ENCODE peak calls at places on chromosomes 12 and 14, in eight cellular contexts. One of them, this sample, is unnamed.

GRCh38 chr14:63277784-63278183 is 41.0 kb downstream of the GPHB5 start:
- DNase-seq in OCI-LY7: no peak
- DNase-seq in tibial nerve: no peak
- DNase-seq in stomach: no peak
- DNase-seq in body of pancreas: no peak
- DNase-seq in GM12865: no peak
- DNase-seq in AG09309: no peak
- DNase-seq in cardiac muscle cell: no peak
- DNase-seq in this sample: no peak

GRCh38 chr12:79557690-79558315 is 133.0 kb downstream of the PAWR start:
- DNase-seq in OCI-LY7: no peak
- DNase-seq in tibial nerve: no peak
- DNase-seq in stomach: no peak
- DNase-seq in body of pancreas: no peak
- DNase-seq in GM12865: no peak
- DNase-seq in AG09309: peak
- DNase-seq in cardiac muscle cell: peak
- DNase-seq in this sample: no peak

GRCh38 chr14:64303471-64303917 is 9.3 kb upstream of the ESR2 start:
- DNase-seq in OCI-LY7: peak
- DNase-seq in tibial nerve: no peak
- DNase-seq in stomach: no peak
- DNase-seq in body of pancreas: no peak
- DNase-seq in GM12865: peak
- DNase-seq in AG09309: peak
- DNase-seq in cardiac muscle cell: peak
- DNase-seq in this sample: no peak

GRCh38 chr12:90909069-90909676 is 45.8 kb downstream of the CCER1 start:
- DNase-seq in OCI-LY7: peak
- DNase-seq in tibial nerve: no peak
- DNase-seq in stomach: no peak
- DNase-seq in body of pancreas: peak
- DNase-seq in GM12865: peak
- DNase-seq in AG09309: no peak
- DNase-seq in cardiac muscle cell: peak
- DNase-seq in this sample: no peak

GRCh38 chr14:68520637-68521556 is 272.0 kb downstream of the ZFP36L1 start:
- DNase-seq in OCI-LY7: no peak
- DNase-seq in tibial nerve: no peak
- DNase-seq in stomach: peak
- DNase-seq in body of pancreas: peak
- DNase-seq in GM12865: no peak
- DNase-seq in AG09309: no peak
- DNase-seq in cardiac muscle cell: no peak
- DNase-seq in this sample: peak

GRCh38 chr14:37131205-37131604 is 41.2 kb downstream of the SLC25A21 start:
- DNase-seq in OCI-LY7: no peak
- DNase-seq in tibial nerve: no peak
- DNase-seq in stomach: no peak
- DNase-seq in body of pancreas: no peak
- DNase-seq in GM12865: no peak
- DNase-seq in AG09309: no peak
- DNase-seq in cardiac muscle cell: no peak
- DNase-seq in this sample: no peak

GRCh38 chr14:94144765-94145164 is 15.4 kb upstream of the IFI27L2 start:
- DNase-seq in OCI-LY7: no peak
- DNase-seq in tibial nerve: no peak
- DNase-seq in stomach: no peak
- DNase-seq in body of pancreas: no peak
- DNase-seq in GM12865: no peak
- DNase-seq in AG09309: no peak
- DNase-seq in cardiac muscle cell: no peak
- DNase-seq in this sample: no peak

GRCh38 chr14:80636071-80636470 is 305.5 kb downstream of the CEP128 start:
- DNase-seq in OCI-LY7: peak
- DNase-seq in tibial nerve: no peak
- DNase-seq in stomach: no peak
- DNase-seq in body of pancreas: no peak
- DNase-seq in GM12865: peak
- DNase-seq in AG09309: no peak
- DNase-seq in cardiac muscle cell: peak
- DNase-seq in this sample: no peak

GRCh38 chr12:24695657-24696329 is 253.1 kb downstream of the BCAT1 start:
- DNase-seq in OCI-LY7: no peak
- DNase-seq in tibial nerve: no peak
- DNase-seq in stomach: no peak
- DNase-seq in body of pancreas: no peak
- DNase-seq in GM12865: no peak
- DNase-seq in AG09309: no peak
- DNase-seq in cardiac muscle cell: peak
- DNase-seq in this sample: no peak

GRCh38 chr14:74955229-74955999 is at the start of gene PGF:
- DNase-seq in OCI-LY7: no peak
- DNase-seq in tibial nerve: peak
- DNase-seq in stomach: peak
- DNase-seq in body of pancreas: peak
- DNase-seq in GM12865: no peak
- DNase-seq in AG09309: no peak
- DNase-seq in cardiac muscle cell: peak
- DNase-seq in this sample: no peak

GRCh38 chr14:99936738-99937474 is 128.3 kb upstream of the EVL start:
- DNase-seq in OCI-LY7: no peak
- DNase-seq in tibial nerve: no peak
- DNase-seq in stomach: no peak
- DNase-seq in body of pancreas: no peak
- DNase-seq in GM12865: peak
- DNase-seq in AG09309: no peak
- DNase-seq in cardiac muscle cell: no peak
- DNase-seq in this sample: no peak

GRCh38 chr12:116492703-116493324 is 66.4 kb upstream of the MAP1LC3B2 start:
- DNase-seq in OCI-LY7: no peak
- DNase-seq in tibial nerve: no peak
- DNase-seq in stomach: no peak
- DNase-seq in body of pancreas: no peak
- DNase-seq in GM12865: peak
- DNase-seq in AG09309: peak
- DNase-seq in cardiac muscle cell: peak
- DNase-seq in this sample: no peak

DNA sequence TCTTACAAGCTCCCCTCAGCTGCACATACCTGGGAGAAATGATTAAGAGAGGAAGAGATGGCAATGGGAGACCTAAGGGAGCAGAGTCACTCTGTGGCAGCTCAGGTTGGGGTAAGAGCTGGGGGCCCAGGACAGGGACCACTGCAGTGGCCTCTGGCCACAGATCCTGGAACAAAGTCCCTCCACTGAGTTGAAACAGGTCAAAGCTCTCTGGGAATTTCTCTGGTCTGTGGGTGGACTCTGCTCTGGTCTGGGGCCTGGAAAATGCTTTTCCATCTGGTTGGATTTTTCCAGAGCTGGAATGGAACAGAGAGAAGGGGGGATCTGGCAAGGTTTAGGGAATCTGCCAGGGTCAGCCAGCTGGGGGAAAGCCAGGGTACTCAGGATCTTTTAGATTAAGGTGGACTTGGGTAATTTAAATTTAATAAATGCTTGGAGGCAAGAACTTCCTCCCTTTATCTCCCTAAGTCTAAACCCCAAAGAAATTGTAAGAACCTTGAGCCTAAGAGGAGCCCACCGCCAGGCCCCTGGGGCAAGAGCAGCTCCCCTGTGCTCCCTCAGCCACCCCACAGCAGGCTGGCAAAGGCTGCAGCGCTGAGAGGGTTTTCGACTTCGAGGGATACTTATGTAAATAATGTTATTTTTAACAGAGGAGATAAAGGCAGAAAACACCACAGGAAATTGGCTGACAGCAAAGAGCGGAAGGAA is 3.7 kb downstream of the HOXC10 start:
- DNase-seq in OCI-LY7: no peak
- DNase-seq in tibial nerve: no peak
- DNase-seq in stomach: no peak
- DNase-seq in body of pancreas: no peak
- DNase-seq in GM12865: no peak
- DNase-seq in AG09309: no peak
- DNase-seq in cardiac muscle cell: no peak
- DNase-seq in this sample: no peak
- H3K4me3 ChIP-seq in OCI-LY7: peak
- H3K4me3 ChIP-seq in tibial nerve: no peak
- H3K4me3 ChIP-seq in stomach: no peak
- H3K4me3 ChIP-seq in body of pancreas: no peak
- H3K4me3 ChIP-seq in GM12865: no peak
- H3K4me3 ChIP-seq in AG09309: no peak
- H3K4me3 ChIP-seq in cardiac muscle cell: no peak
- H3K4me3 ChIP-seq in this sample: no peak

GRCh38 chr12:4270016-4270669 is 3.4 kb upstream of the CCND2 start:
- DNase-seq in OCI-LY7: no peak
- DNase-seq in tibial nerve: no peak
- DNase-seq in stomach: no peak
- DNase-seq in body of pancreas: no peak
- DNase-seq in GM12865: no peak
- DNase-seq in AG09309: no peak
- DNase-seq in cardiac muscle cell: no peak
- DNase-seq in this sample: no peak

GRCh38 chr12:4266990-4267389 is 6.6 kb upstream of the CCND2 start:
- DNase-seq in OCI-LY7: no peak
- DNase-seq in tibial nerve: no peak
- DNase-seq in stomach: no peak
- DNase-seq in body of pancreas: no peak
- DNase-seq in GM12865: no peak
- DNase-seq in AG09309: no peak
- DNase-seq in cardiac muscle cell: no peak
- DNase-seq in this sample: no peak

GRCh38 chr12:4269279-4269991 is 4.1 kb upstream of the CCND2 start:
- DNase-seq in OCI-LY7: peak
- DNase-seq in tibial nerve: peak
- DNase-seq in stomach: peak
- DNase-seq in body of pancreas: peak
- DNase-seq in GM12865: peak
- DNase-seq in AG09309: no peak
- DNase-seq in cardiac muscle cell: peak
- DNase-seq in this sample: peak

GRCh38 chr12:4268549-4269181 is 4.9 kb upstream of the CCND2 start:
- DNase-seq in OCI-LY7: no peak
- DNase-seq in tibial nerve: no peak
- DNase-seq in stomach: no peak
- DNase-seq in body of pancreas: no peak
- DNase-seq in GM12865: no peak
- DNase-seq in AG09309: no peak
- DNase-seq in cardiac muscle cell: no peak
- DNase-seq in this sample: peak

GRCh38 chr12:4267904-4268548 is 5.5 kb upstream of the CCND2 start:
- DNase-seq in OCI-LY7: no peak
- DNase-seq in tibial nerve: no peak
- DNase-seq in stomach: no peak
- DNase-seq in body of pancreas: no peak
- DNase-seq in GM12865: no peak
- DNase-seq in AG09309: no peak
- DNase-seq in cardiac muscle cell: no peak
- DNase-seq in this sample: no peak
- H3K4me3 ChIP-seq in OCI-LY7: no peak
- H3K4me3 ChIP-seq in tibial nerve: no peak
- H3K4me3 ChIP-seq in stomach: peak
- H3K4me3 ChIP-seq in body of pancreas: no peak
- H3K4me3 ChIP-seq in GM12865: no peak
- H3K4me3 ChIP-seq in AG09309: no peak
- H3K4me3 ChIP-seq in cardiac muscle cell: no peak
- H3K4me3 ChIP-seq in this sample: no peak

DNA sequence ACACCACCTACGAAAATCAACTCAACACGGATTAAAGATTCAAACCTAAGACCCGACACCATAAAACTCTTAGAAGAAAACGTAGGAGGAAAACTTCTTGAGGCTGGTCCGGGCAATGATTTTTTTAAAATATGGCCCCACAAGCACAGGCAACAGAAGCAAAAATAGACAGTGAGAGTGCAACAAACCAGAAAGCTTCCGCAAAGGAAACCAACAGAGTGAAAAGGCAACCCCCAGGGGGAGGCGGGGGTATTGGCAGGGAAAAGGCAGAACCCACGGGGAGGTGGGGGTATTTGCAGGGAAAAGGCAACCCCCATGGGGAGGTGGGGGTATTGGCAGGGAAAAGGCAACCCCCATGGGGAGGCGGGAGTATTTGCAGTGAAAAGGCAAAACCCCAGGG is 20.5 kb upstream of the FBRSL1 start:
- DNase-seq in OCI-LY7: no peak
- DNase-seq in tibial nerve: no peak
- DNase-seq in stomach: no peak
- DNase-seq in body of pancreas: no peak
- DNase-seq in GM12865: peak
- DNase-seq in AG09309: no peak
- DNase-seq in cardiac muscle cell: no peak
- DNase-seq in this sample: no peak
- H3K4me3 ChIP-seq in OCI-LY7: no peak
- H3K4me3 ChIP-seq in tibial nerve: no peak
- H3K4me3 ChIP-seq in stomach: no peak
- H3K4me3 ChIP-seq in body of pancreas: no peak
- H3K4me3 ChIP-seq in GM12865: peak
- H3K4me3 ChIP-seq in AG09309: no peak
- H3K4me3 ChIP-seq in cardiac muscle cell: no peak
- H3K4me3 ChIP-seq in this sample: no peak

DNA sequence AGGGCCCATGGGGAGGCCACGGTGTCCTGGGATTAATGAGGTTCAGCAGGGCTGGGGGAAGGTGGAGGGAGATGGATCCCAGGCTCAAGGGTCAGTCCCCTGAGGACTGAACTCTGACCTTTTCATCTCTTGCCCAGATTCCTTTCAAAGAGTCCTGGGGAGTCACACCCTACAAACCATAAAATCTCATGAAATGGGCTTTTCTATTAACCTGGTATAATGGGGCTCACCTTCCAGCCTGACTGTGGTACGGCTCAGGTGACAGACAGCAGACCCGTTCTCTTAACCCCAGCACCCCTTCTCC is 268.2 kb downstream of the ADGRD1 start:
- DNase-seq in OCI-LY7: no peak
- DNase-seq in tibial nerve: no peak
- DNase-seq in stomach: no peak
- DNase-seq in body of pancreas: no peak
- DNase-seq in GM12865: no peak
- DNase-seq in AG09309: no peak
- DNase-seq in cardiac muscle cell: no peak
- DNase-seq in this sample: no peak
- H3K4me3 ChIP-seq in OCI-LY7: no peak
- H3K4me3 ChIP-seq in tibial nerve: no peak
- H3K4me3 ChIP-seq in stomach: no peak
- H3K4me3 ChIP-seq in body of pancreas: no peak
- H3K4me3 ChIP-seq in GM12865: peak
- H3K4me3 ChIP-seq in AG09309: no peak
- H3K4me3 ChIP-seq in cardiac muscle cell: no peak
- H3K4me3 ChIP-seq in this sample: no peak

GRCh38 chr12:10571141-10571540 is 42.3 kb downstream of the MAGOHB start:
- DNase-seq in OCI-LY7: no peak
- DNase-seq in tibial nerve: no peak
- DNase-seq in stomach: no peak
- DNase-seq in body of pancreas: no peak
- DNase-seq in GM12865: no peak
- DNase-seq in AG09309: no peak
- DNase-seq in cardiac muscle cell: no peak
- DNase-seq in this sample: no peak

GRCh38 chr12:10574307-10574706 is 39.1 kb downstream of the MAGOHB start:
- DNase-seq in OCI-LY7: no peak
- DNase-seq in tibial nerve: no peak
- DNase-seq in stomach: no peak
- DNase-seq in body of pancreas: no peak
- DNase-seq in GM12865: no peak
- DNase-seq in AG09309: no peak
- DNase-seq in cardiac muscle cell: no peak
- DNase-seq in this sample: no peak
- H3K4me3 ChIP-seq in OCI-LY7: no peak
- H3K4me3 ChIP-seq in tibial nerve: no peak
- H3K4me3 ChIP-seq in stomach: no peak
- H3K4me3 ChIP-seq in body of pancreas: no peak
- H3K4me3 ChIP-seq in GM12865: no peak
- H3K4me3 ChIP-seq in AG09309: no peak
- H3K4me3 ChIP-seq in cardiac muscle cell: no peak
- H3K4me3 ChIP-seq in this sample: no peak

This sample was measured in lower leg skin.